ENCODE peak calls at places on chromosomes 12 and 14, in seven cellular contexts. D, B, K, P, J, X and N are unnamed samples.

GRCh38 chr12:69055280-69055679 is 122.3 kb upstream of the CPM start:
- DNase-seq in D (peak), B (no peak), K (no peak), P (no peak), J (no peak), X (no peak), N (no peak)

GRCh38 chr12:53048033-53048779 is 1.7 kb upstream of the TNS2 start:
- DNase-seq in D (peak), B (peak), K (peak), P (no peak), J (no peak), X (peak), N (no peak)

GRCh38 chr12:67211494-67211893 is 57.7 kb upstream of the CAND1 start:
- DNase-seq in D (no peak), B (no peak), K (no peak), P (no peak), J (no peak), X (no peak), N (no peak)

GRCh38 chr14:104688755-104689619 is at the start of gene INF2:
- DNase-seq in D (peak), B (peak), K (peak), P (no peak), J (no peak), X (peak), N (no peak)

GRCh38 chr12:46557539-46558373 is 185.2 kb upstream of the SLC38A2 start:
- DNase-seq in D (no peak), B (no peak), K (no peak), P (no peak), J (no peak), X (no peak), N (no peak)

GRCh38 chr12:16520328-16520727 is 85.6 kb downstream of the LMO3 start:
- DNase-seq in D (no peak), B (peak), K (no peak), P (no peak), J (no peak), X (no peak), N (peak)

GRCh38 chr12:93173178-93173957 is 204.4 kb upstream of the NUDT4 start:
- DNase-seq in D (no peak), B (no peak), K (no peak), P (no peak), J (no peak), X (no peak), N (no peak)

GRCh38 chr12:110091136-110091711 is 32.9 kb upstream of the IFT81 start:
- DNase-seq in D (peak), B (no peak), K (no peak), P (no peak), J (no peak), X (no peak), N (no peak)

GRCh38 chr14:25150934-25151790 is 101.2 kb upstream of the STXBP6 start:
- DNase-seq in D (peak), B (peak), K (peak), P (peak), J (peak), X (peak), N (peak)

GRCh38 chr14:80977103-80977728 is 21.8 kb downstream of the TSHR start:
- DNase-seq in D (no peak), B (no peak), K (peak), P (no peak), J (no peak), X (no peak), N (no peak)

GRCh38 chr12:53696285-53696654 is 20.4 kb upstream of the ATP5MC2 start:
- DNase-seq in D (peak), B (peak), K (peak), P (no peak), J (peak), X (peak), N (no peak)

GRCh38 chr12:23950011-23950774 is 723 bp upstream of the SOX5 start:
- DNase-seq in D (peak), B (no peak), K (peak), P (no peak), J (no peak), X (peak), N (no peak)

GRCh38 chr14:59321184-59321952 is 132.9 kb downstream of the DAAM1 start:
- DNase-seq in D (no peak), B (no peak), K (no peak), P (no peak), J (no peak), X (no peak), N (no peak)

GRCh38 chr12:38771871-38772270 is 133.5 kb downstream of the CPNE8 start:
- DNase-seq in D (no peak), B (no peak), K (no peak), P (no peak), J (no peak), X (no peak), N (no peak)

GRCh38 chr14:27327095-27327494 is 729.3 kb upstream of the NOVA1 start:
- DNase-seq in D (no peak), B (no peak), K (no peak), P (no peak), J (no peak), X (no peak), N (no peak)

GRCh38 chr12:11716794-11717532 is 67.5 kb downstream of the ETV6 start:
- DNase-seq in D (no peak), B (no peak), K (no peak), P (no peak), J (no peak), X (no peak), N (no peak)

GRCh38 chr12:113200016-113200797 is 14.7 kb downstream of the RITA1 start:
- DNase-seq in D (no peak), B (no peak), K (no peak), P (no peak), J (no peak), X (no peak), N (no peak)

GRCh38 chr12:12899530-12900380 is 8.4 kb downstream of the GPRC5A start:
- DNase-seq in D (no peak), B (peak), K (no peak), P (no peak), J (no peak), X (no peak), N (no peak)

GRCh38 chr12:32098112-32098511 is 8.5 kb upstream of the BICD1 start:
- DNase-seq in D (no peak), B (no peak), K (no peak), P (no peak), J (no peak), X (no peak), N (no peak)

GRCh38 chr14:91059576-91060471 is 617 bp downstream of the RPS6KA5 start:
- DNase-seq in D (peak), B (no peak), K (peak), P (no peak), J (no peak), X (peak), N (no peak)

GRCh38 chr14:23725980-23726746 is 90.0 kb downstream of the DHRS2 start:
- DNase-seq in D (no peak), B (no peak), K (no peak), P (no peak), J (no peak), X (no peak), N (no peak)

GRCh38 chr14:100294963-100295330 is 11.3 kb downstream of the SLC25A29 start:
- DNase-seq in D (no peak), B (no peak), K (no peak), P (no peak), J (no peak), X (no peak), N (no peak)

GRCh38 chr12:47870175-47870781 is 34.5 kb downstream of the VDR start:
- DNase-seq in D (peak), B (peak), K (peak), P (no peak), J (no peak), X (peak), N (no peak)

GRCh38 chr14:69573205-69573840 is 1.3 kb downstream of the CCDC177 start:
- DNase-seq in D (no peak), B (peak), K (peak), P (no peak), J (no peak), X (no peak), N (no peak)

GRCh38 chr12:27185234-27186045 is 58.6 kb upstream of the STK38L start:
- DNase-seq in D (no peak), B (no peak), K (no peak), P (no peak), J (no peak), X (no peak), N (no peak)

GRCh38 chr12:50089730-50090129 is 4.6 kb downstream of the SMARCD1 start:
- DNase-seq in D (no peak), B (no peak), K (no peak), P (no peak), J (no peak), X (no peak), N (no peak)

GRCh38 chr14:75196468-75196867 is 20.1 kb upstream of the TMED10 start:
- DNase-seq in D (peak), B (no peak), K (no peak), P (no peak), J (no peak), X (no peak), N (peak)

GRCh38 chr14:91149462-91149861 is 35.6 kb downstream of the DGLUCY start:
- DNase-seq in D (peak), B (peak), K (no peak), P (peak), J (no peak), X (peak), N (no peak)

GRCh38 chr12:13205809-13206559 is 9.5 kb downstream of the EMP1 start:
- DNase-seq in D (no peak), B (peak), K (no peak), P (no peak), J (peak), X (no peak), N (no peak)

GRCh38 chr12:42730286-42730685 is 140.7 kb upstream of the PRICKLE1 start:
- DNase-seq in D (no peak), B (no peak), K (no peak), P (no peak), J (no peak), X (no peak), N (no peak)

GRCh38 chr14:105117257-105117646 is 51.3 kb downstream of the JAG2 start:
- DNase-seq in D (no peak), B (no peak), K (no peak), P (no peak), J (no peak), X (no peak), N (no peak)

GRCh38 chr12:93793983-93794382 is 116.8 kb downstream of the CRADD start:
- DNase-seq in D (no peak), B (no peak), K (no peak), P (no peak), J (no peak), X (no peak), N (no peak)

GRCh38 chr12:78149459-78149858 is 318.8 kb downstream of the NAV3 start:
- DNase-seq in D (no peak), B (no peak), K (no peak), P (no peak), J (no peak), X (no peak), N (no peak)

GRCh38 chr12:88726806-88727722 is 146.8 kb upstream of the KITLG start:
- DNase-seq in D (no peak), B (no peak), K (no peak), P (peak), J (no peak), X (no peak), N (no peak)

GRCh38 chr14:51354846-51355245 is 114.8 kb downstream of the TMX1 start:
- DNase-seq in D (no peak), B (no peak), K (no peak), P (no peak), J (no peak), X (no peak), N (no peak)

GRCh38 chr14:51356381-51356780 is 116.3 kb downstream of the TMX1 start:
- DNase-seq in D (no peak), B (no peak), K (no peak), P (no peak), J (no peak), X (no peak), N (no peak)

GRCh38 chr14:51357250-51357649 is 117.2 kb downstream of the TMX1 start:
- DNase-seq in D (no peak), B (no peak), K (no peak), P (no peak), J (no peak), X (no peak), N (no peak)

GRCh38 chr14:51353901-51354300 is 113.9 kb downstream of the TMX1 start:
- DNase-seq in D (no peak), B (no peak), K (no peak), P (no peak), J (no peak), X (no peak), N (no peak)

GRCh38 chr14:51351997-51352396 is 112.0 kb downstream of the TMX1 start:
- DNase-seq in D (no peak), B (no peak), K (no peak), P (no peak), J (no peak), X (no peak), N (no peak)
- H3K27ac ChIP-seq in D (no peak), B (no peak), K (no peak), P (no peak), J (no peak), X (no peak), N (no peak)

GRCh38 chr12:120356567-120357030 is 12.4 kb downstream of the MSI1 start:
- DNase-seq in D (peak), B (peak), K (peak), P (peak), J (peak), X (peak), N (peak)
- TF ChIP-seq REST in D (no peak), B (no peak), K (no peak), P (no peak), J (no peak), X (no peak), N (no peak)

GRCh38 chr12:989051-989450 is 2.0 kb upstream of the ERC1 start:
- DNase-seq in D (no peak), B (no peak), K (no peak), P (no peak), J (no peak), X (no peak), N (no peak)
- H3K27ac ChIP-seq in D (no peak), B (peak), K (no peak), P (peak), J (peak), X (no peak), N (peak)

GRCh38 chr14:36055681-36056225 is 120.8 kb downstream of the PTCSC3 start:
- DNase-seq in D (no peak), B (no peak), K (no peak), P (no peak), J (no peak), X (no peak), N (no peak)

GRCh38 chr14:36059531-36059930 is 117.0 kb downstream of the PTCSC3 start:
- DNase-seq in D (no peak), B (no peak), K (no peak), P (no peak), J (no peak), X (no peak), N (no peak)

GRCh38 chr14:36056846-36057245 is 119.7 kb downstream of the PTCSC3 start:
- DNase-seq in D (no peak), B (no peak), K (no peak), P (no peak), J (no peak), X (no peak), N (no peak)

GRCh38 chr14:36055052-36055378 is 121.5 kb downstream of the PTCSC3 start:
- DNase-seq in D (no peak), B (no peak), K (no peak), P (no peak), J (no peak), X (no peak), N (no peak)

GRCh38 chr14:36057452-36058142 is 118.9 kb downstream of the PTCSC3 start:
- DNase-seq in D (no peak), B (no peak), K (no peak), P (no peak), J (peak), X (no peak), N (no peak)
- TF ChIP-seq REST in D (no peak), B (no peak), K (no peak), P (no peak), J (no peak), X (no peak), N (no peak)

DNA sequence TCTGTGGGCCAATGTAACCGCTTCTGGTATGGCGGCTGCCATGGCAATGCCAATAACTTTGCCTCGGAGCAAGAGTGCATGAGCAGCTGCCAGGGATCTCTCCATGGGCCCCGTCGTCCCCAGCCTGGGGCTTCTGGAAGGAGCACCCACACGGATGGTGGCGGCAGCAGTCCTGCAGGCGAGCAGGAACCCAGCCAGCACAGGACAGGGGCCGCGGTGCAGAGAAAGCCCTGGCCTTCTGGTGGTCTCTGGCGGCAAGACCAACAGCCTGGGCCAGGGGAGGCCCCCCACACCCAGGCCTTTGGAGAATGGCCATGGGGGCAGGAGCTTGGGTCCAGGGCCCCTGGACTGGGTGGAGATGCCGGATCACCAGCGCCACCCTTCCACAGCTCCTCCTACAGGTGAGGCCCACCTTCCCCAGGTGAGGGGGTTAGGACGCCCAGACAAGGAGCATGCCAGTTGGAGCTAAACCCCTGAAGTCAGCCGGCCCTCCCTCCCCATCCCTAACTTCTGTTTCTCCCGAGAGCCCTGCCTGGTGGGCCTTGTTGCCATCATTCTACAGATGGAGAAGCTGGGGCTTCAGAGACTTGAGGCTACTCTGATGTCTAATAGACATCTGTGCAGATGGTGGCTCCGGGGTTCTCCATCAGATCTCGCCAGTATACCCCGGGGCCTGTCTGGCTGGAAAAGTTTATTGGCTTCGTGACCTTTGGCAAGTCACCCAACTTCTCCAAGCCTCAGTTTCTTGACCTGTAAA is 25.3 kb downstream of the PAPLN start:
- DNase-seq in D (no peak), B (no peak), K (no peak), P (no peak), J (no peak), X (no peak), N (no peak)
- H3K27ac ChIP-seq in D (no peak), B (no peak), K (no peak), P (no peak), J (no peak), X (no peak), N (no peak)

GRCh38 chr12:6110006-6110405 is 14.5 kb downstream of the VWF start:
- DNase-seq in D (no peak), B (no peak), K (no peak), P (no peak), J (no peak), X (no peak), N (no peak)
- TF ChIP-seq REST in D (no peak), B (no peak), K (no peak), P (no peak), J (no peak), X (no peak), N (no peak)

GRCh38 chr12:64670039-64670438 is 59.7 kb downstream of the RASSF3 start:
- DNase-seq in D (no peak), B (no peak), K (no peak), P (no peak), J (no peak), X (no peak), N (no peak)

GRCh38 chr12:64673490-64674169 is 63.3 kb downstream of the RASSF3 start:
- DNase-seq in D (peak), B (no peak), K (no peak), P (no peak), J (no peak), X (no peak), N (no peak)

GRCh38 chr12:64672925-64673409 is 62.7 kb downstream of the RASSF3 start:
- DNase-seq in D (peak), B (peak), K (no peak), P (no peak), J (peak), X (peak), N (no peak)

GRCh38 chr12:64670856-64671639 is 60.8 kb downstream of the RASSF3 start:
- DNase-seq in D (no peak), B (peak), K (no peak), P (no peak), J (peak), X (no peak), N (no peak)

DNA sequence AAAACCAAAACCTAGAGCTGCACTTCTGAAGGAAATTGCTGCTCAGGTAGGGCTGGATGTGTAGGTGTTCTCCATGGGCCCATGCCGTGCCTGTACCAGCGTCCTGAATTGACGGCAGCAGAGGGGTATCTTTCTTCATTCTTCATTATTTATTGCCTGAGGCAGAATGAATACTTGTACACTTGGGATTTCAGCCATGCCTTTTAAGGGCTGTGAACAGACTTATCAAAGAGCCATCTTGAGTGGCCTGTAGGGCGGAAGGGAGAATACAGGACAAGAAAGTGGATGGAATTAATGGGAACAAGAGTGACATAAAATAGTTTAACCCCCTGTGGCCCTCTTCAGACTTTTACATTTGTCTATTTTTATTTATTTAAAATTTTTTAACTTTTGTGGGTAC is 61.4 kb downstream of the RASSF3 start:
- DNase-seq in D (no peak), B (no peak), K (no peak), P (no peak), J (no peak), X (no peak), N (no peak)
- H3K27ac ChIP-seq in D (no peak), B (peak), K (peak), P (peak), J (peak), X (peak), N (no peak)